ENCODE peak calls at places on chromosomes 4 and X, in five cellular contexts. I is PC-3, U is tibial artery, E is K562, G is right cardiac atrium. T is an unnamed sample.

GRCh38 chr4:150078041-150078995 is at the start of gene DCLK2:
- DNase-seq in I (peak), U (peak), E (peak), G (peak), T (peak)

GRCh38 chr4:38950159-38950558 is 82.0 kb downstream of the TMEM156 start:
- DNase-seq in I (no peak), U (no peak), E (no peak), G (no peak), T (no peak)

GRCh38 chr4:139670765-139671164 is 5.1 kb downstream of the MGST2 start:
- DNase-seq in I (no peak), U (no peak), E (no peak), G (no peak), T (no peak)

GRCh38 chr4:48341776-48342558 is 638 bp downstream of the SLAIN2 start:
- DNase-seq in I (peak), U (peak), E (peak), G (peak), T (peak)

GRCh38 chr4:121373841-121374240 is 7.0 kb downstream of the QRFPR start:
- DNase-seq in I (no peak), U (no peak), E (no peak), G (no peak), T (no peak)

GRCh38 chrX:15500497-15500966 is at the start of gene BMX:
- DNase-seq in I (no peak), U (no peak), E (no peak), G (peak), T (no peak)

GRCh38 chr4:1086011-1086410 is 27.4 kb downstream of the RNF212 start:
- DNase-seq in I (no peak), U (no peak), E (no peak), G (no peak), T (no peak)

GRCh38 chrX:136168929-136169735 is 21.8 kb downstream of the FHL1 start:
- DNase-seq in I (peak), U (peak), E (peak), G (peak), T (peak)

GRCh38 chr4:40121515-40121914 is 64.9 kb downstream of the N4BP2 start:
- DNase-seq in I (peak), U (no peak), E (peak), G (no peak), T (no peak)

GRCh38 chrX:41105005-41105404 is 19.8 kb downstream of the USP9X start:
- DNase-seq in I (no peak), U (no peak), E (no peak), G (no peak), T (no peak)

GRCh38 chrX:10189317-10190268 is 32.8 kb downstream of the CLCN4 start:
- DNase-seq in I (peak), U (peak), E (peak), G (peak), T (peak)

GRCh38 chrX:41823402-41823801 is 99.4 kb downstream of the GPR82 start:
- DNase-seq in I (no peak), U (no peak), E (no peak), G (no peak), T (no peak)

GRCh38 chr4:87243426-87244053 is 23.1 kb upstream of the KLHL8 start:
- DNase-seq in I (no peak), U (no peak), E (no peak), G (no peak), T (no peak)

GRCh38 chrX:33969105-33969504 is 163.0 kb downstream of the FAM47A start:
- DNase-seq in I (no peak), U (no peak), E (no peak), G (no peak), T (no peak)

GRCh38 chrX:11398785-11399184 is 105.6 kb downstream of the AMELX start:
- DNase-seq in I (peak), U (no peak), E (no peak), G (no peak), T (no peak)

GRCh38 chrX:2462780-2463179 is 38.0 kb downstream of the DHRSX start:
- DNase-seq in I (no peak), U (no peak), E (no peak), G (no peak), T (no peak)

GRCh38 chrX:16310326-16310725 is 143.0 kb downstream of the MAGEB17 start:
- DNase-seq in I (no peak), U (no peak), E (no peak), G (no peak), T (no peak)

GRCh38 chrX:109403927-109404326 is 78.0 kb downstream of the GUCY2F start:
- DNase-seq in I (no peak), U (no peak), E (no peak), G (no peak), T (no peak)

GRCh38 chr4:79065262-79065661 is 126.0 kb upstream of the PAQR3 start:
- DNase-seq in I (no peak), U (no peak), E (peak), G (no peak), T (no peak)

GRCh38 chr4:2796261-2797187 is 3.6 kb downstream of the SH3BP2 start:
- DNase-seq in I (peak), U (peak), E (no peak), G (no peak), T (no peak)
- H3K27ac ChIP-seq in I (no peak), U (no peak), E (no peak), G (peak), T (no peak)

DNA sequence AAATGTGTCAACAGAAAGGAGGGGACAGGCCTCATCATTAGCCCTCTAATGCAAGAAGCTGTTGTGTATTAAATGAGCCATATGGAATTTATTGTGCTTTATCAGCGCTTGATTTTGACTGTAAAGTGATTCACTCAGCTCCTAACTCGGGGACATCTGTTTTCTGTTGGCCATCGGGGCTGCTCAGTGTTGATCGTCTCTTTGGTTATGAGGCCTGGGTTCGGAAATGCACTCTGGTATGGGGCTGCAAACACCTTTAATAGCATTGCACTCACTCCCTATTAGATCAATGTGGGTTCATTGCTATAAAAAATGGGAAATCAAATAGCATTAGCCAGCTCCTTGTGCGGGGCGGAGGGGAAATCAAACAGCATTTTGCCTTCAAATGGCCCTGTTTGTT is 6.4 kb downstream of the ARX start:
- DNase-seq in I (no peak), U (no peak), E (no peak), G (no peak), T (no peak)
- H3K27ac ChIP-seq in I (no peak), U (no peak), E (no peak), G (no peak), T (no peak)

GRCh38 chr4:123986268-123986798 is 589.7 kb downstream of the SPRY1 start:
- DNase-seq in I (peak), U (peak), E (no peak), G (peak), T (no peak)

GRCh38 chr4:123990310-123990709 is 593.7 kb downstream of the SPRY1 start:
- DNase-seq in I (no peak), U (no peak), E (no peak), G (no peak), T (no peak)

GRCh38 chr4:123987408-123987807 is 590.8 kb downstream of the SPRY1 start:
- DNase-seq in I (no peak), U (no peak), E (no peak), G (no peak), T (no peak)

GRCh38 chr4:123980736-123981285 is 584.2 kb downstream of the SPRY1 start:
- DNase-seq in I (no peak), U (no peak), E (no peak), G (no peak), T (no peak)

GRCh38 chr4:123984881-123985280 is 588.3 kb downstream of the SPRY1 start:
- DNase-seq in I (no peak), U (no peak), E (no peak), G (peak), T (no peak)
- H3K27ac ChIP-seq in I (no peak), U (no peak), E (no peak), G (no peak), T (no peak)

GRCh38 chr4:53010320-53010719 is 148.2 kb downstream of the RASL11B start:
- DNase-seq in I (no peak), U (no peak), E (no peak), G (peak), T (no peak)
- H3K27ac ChIP-seq in I (no peak), U (no peak), E (no peak), G (no peak), T (peak)

GRCh38 chrX:8272846-8273245 is 101.8 kb upstream of the VCX2 start:
- DNase-seq in I (no peak), U (no peak), E (no peak), G (no peak), T (no peak)
- H3K27ac ChIP-seq in I (peak), U (no peak), E (no peak), G (no peak), T (no peak)

DNA sequence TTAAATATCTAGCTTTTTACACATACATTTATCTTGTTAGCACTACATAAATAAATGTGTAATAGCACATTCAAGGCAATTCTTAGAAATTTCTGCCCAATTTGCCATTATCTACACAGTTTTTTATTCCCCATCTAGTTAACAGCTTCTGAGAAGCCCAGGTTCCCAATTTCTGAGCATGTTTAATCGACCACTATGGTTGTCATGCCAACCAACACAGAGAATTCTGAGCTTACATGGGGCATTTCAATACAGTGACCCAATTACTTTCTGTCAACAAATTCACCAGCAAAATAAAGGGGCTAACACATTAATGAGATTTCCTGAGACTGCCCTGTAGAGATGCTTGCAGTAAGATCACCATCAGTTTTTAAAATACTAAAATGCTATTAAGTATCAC is 22.0 kb downstream of the GPM6A start:
- DNase-seq in I (no peak), U (no peak), E (no peak), G (no peak), T (no peak)
- H3K27ac ChIP-seq in I (no peak), U (no peak), E (no peak), G (no peak), T (no peak)

T was measured in thoracic aorta.